ENCODE peak calls at places on chromosome 15, in six cellular contexts. One of them, this sample, is unnamed.

GRCh38 chr15:89399070-89399389 is 64.4 kb upstream of the POLG start:
- DNase-seq in EL: no peak
- DNase-seq in AG04450: no peak
- DNase-seq in activated naive CD4-positive, alpha-beta T cell: no peak
- DNase-seq in A549: no peak
- DNase-seq in CD8-positive, alpha-beta memory T cell: no peak
- DNase-seq in this sample: no peak

GRCh38 chr15:92520914-92521623 is 127.4 kb downstream of the ST8SIA2 start:
- DNase-seq in CD8-positive, alpha-beta memory T cell: no peak
- DNase-seq in EL: no peak
- DNase-seq in AG04450: no peak
- DNase-seq in A549: no peak
- DNase-seq in activated naive CD4-positive, alpha-beta T cell: no peak
- DNase-seq in this sample: no peak

GRCh38 chr15:36080759-36081158 is 498.7 kb upstream of the CDIN1 start:
- DNase-seq in activated naive CD4-positive, alpha-beta T cell: no peak
- DNase-seq in CD8-positive, alpha-beta memory T cell: no peak
- DNase-seq in A549: no peak
- DNase-seq in AG04450: no peak
- DNase-seq in EL: no peak
- DNase-seq in this sample: no peak

GRCh38 chr15:75171408-75171807 is 30.3 kb upstream of the C15orf39 start:
- DNase-seq in AG04450: peak
- DNase-seq in CD8-positive, alpha-beta memory T cell: no peak
- DNase-seq in activated naive CD4-positive, alpha-beta T cell: no peak
- DNase-seq in EL: peak
- DNase-seq in A549: no peak
- DNase-seq in this sample: no peak

GRCh38 chr15:82124331-82125263 is 78.8 kb upstream of the MEX3B start:
- DNase-seq in CD8-positive, alpha-beta memory T cell: no peak
- DNase-seq in AG04450: no peak
- DNase-seq in activated naive CD4-positive, alpha-beta T cell: no peak
- DNase-seq in EL: no peak
- DNase-seq in A549: no peak
- DNase-seq in this sample: no peak

GRCh38 chr15:68411276-68411675 is 20.7 kb downstream of the ITGA11 start:
- DNase-seq in activated naive CD4-positive, alpha-beta T cell: no peak
- DNase-seq in CD8-positive, alpha-beta memory T cell: no peak
- DNase-seq in A549: no peak
- DNase-seq in AG04450: no peak
- DNase-seq in EL: no peak
- DNase-seq in this sample: no peak

GRCh38 chr15:66883322-66883911 is 181.4 kb downstream of the SMAD6 start:
- DNase-seq in activated naive CD4-positive, alpha-beta T cell: no peak
- DNase-seq in A549: peak
- DNase-seq in CD8-positive, alpha-beta memory T cell: no peak
- DNase-seq in AG04450: peak
- DNase-seq in EL: peak
- DNase-seq in this sample: peak

GRCh38 chr15:66369773-66370651 is 13.5 kb upstream of the TIPIN start:
- DNase-seq in CD8-positive, alpha-beta memory T cell: no peak
- DNase-seq in AG04450: no peak
- DNase-seq in EL: peak
- DNase-seq in activated naive CD4-positive, alpha-beta T cell: no peak
- DNase-seq in A549: peak
- DNase-seq in this sample: no peak

GRCh38 chr15:79540551-79540950 is 108.4 kb downstream of the MINAR1 start:
- DNase-seq in activated naive CD4-positive, alpha-beta T cell: no peak
- DNase-seq in AG04450: no peak
- DNase-seq in EL: no peak
- DNase-seq in A549: no peak
- DNase-seq in CD8-positive, alpha-beta memory T cell: no peak
- DNase-seq in this sample: no peak